ENCODE peak calls at places on chromosomes 7 and 10, in eight cellular contexts. T is AG08395, O is fibroblast of mammary gland, R is GM12865, J is AG20443, W is bronchial epithelial cell, L is mucosa of gallbladder, M is cardiac fibroblast. E is an unnamed sample.

GRCh38 chr7:988426-988911 is 5.5 kb downstream of the CYP2W1 start:
- DNase-seq in R (no peak), M (peak; percentile 52), L (no peak), O (peak; percentile 18), W (no peak), J (no peak), T (no peak), E (peak; percentile 79)

GRCh38 chr7:65233409-65234034 is 140.1 kb upstream of the ZNF92 start:
- DNase-seq in R (no peak), J (no peak), W (peak; percentile 45), T (no peak), M (no peak), O (no peak), L (no peak), E (no peak)

GRCh38 chr7:112428715-112429114 is 21.5 kb upstream of the IFRD1 start:
- DNase-seq in M (no peak), R (no peak), O (no peak), W (no peak), J (no peak), T (no peak), L (no peak), E (no peak)

GRCh38 chr7:148712610-148713330 is 14.1 kb downstream of the CUL1 start:
- DNase-seq in T (no peak), R (peak; percentile 31), W (peak; percentile 45), M (no peak), O (peak; percentile 17), L (no peak), J (no peak), E (no peak)

GRCh38 chr7:74291535-74291934 is 2.3 kb downstream of the CLIP2 start:
- DNase-seq in T (no peak), W (no peak), L (no peak), O (no peak), M (no peak), R (no peak), J (no peak), E (no peak)

GRCh38 chr10:116809528-116810500 is 39.5 kb upstream of the ENO4 start:
- DNase-seq in T (no peak), J (peak; percentile 42), O (peak; percentile 5), W (peak; percentile 42), M (no peak), R (no peak), L (no peak), E (no peak)

GRCh38 chr7:45239486-45239885 is 81.9 kb downstream of the RAMP3 start:
- DNase-seq in W (peak; percentile 79), J (peak; percentile 76), T (peak; percentile 96), O (peak; percentile 76), M (peak; percentile 20), L (no peak), R (no peak), E (no peak)

GRCh38 chr10:77004917-77005564 is 632.6 kb downstream of the KCNMA1 start:
- DNase-seq in R (peak; percentile 26), W (peak; percentile 35), J (peak; percentile 67), L (peak; percentile 23), O (peak; percentile 66), T (peak; percentile 76), M (peak; percentile 74), E (peak; percentile 21)

GRCh38 chr7:85014936-85015335 is 171.9 kb downstream of the SEMA3D start:
- DNase-seq in J (no peak), T (no peak), L (no peak), W (no peak), M (no peak), R (no peak), O (no peak), E (no peak)

GRCh38 chr7:112009081-112009480 is 197.1 kb downstream of the DOCK4 start:
- DNase-seq in W (peak; percentile 62), O (peak; percentile 81), R (peak; percentile 26), L (no peak), T (peak; percentile 13), M (peak; percentile 59), J (no peak), E (no peak)

GRCh38 chr10:125057158-125058001 is 103.0 kb downstream of the CTBP2 start:
- DNase-seq in R (peak; percentile 63), W (peak; percentile 33), T (peak; percentile 84), L (peak; percentile 69), M (peak; percentile 96), O (peak; percentile 99), J (peak; percentile 86), E (peak; percentile 49)

GRCh38 chr7:17298840-17299476 is 506 bp downstream of the AHR start:
- DNase-seq in M (peak; percentile 48), O (no peak), L (peak; percentile 53), R (peak; percentile 61), W (no peak), J (peak; percentile 63), T (peak; percentile 34), E (peak; percentile 50)

GRCh38 chr7:25982684-25983083 is 169.3 kb upstream of the NFE2L3 start:
- DNase-seq in M (no peak), L (no peak), T (no peak), J (no peak), R (no peak), W (no peak), O (no peak), E (no peak)

GRCh38 chr10:70997236-70997635 is 108.9 kb upstream of the PCBD1 start:
- DNase-seq in L (no peak), M (no peak), J (no peak), R (no peak), O (no peak), T (no peak), W (no peak), E (no peak)

GRCh38 chr10:34341473-34341872 is 473.6 kb downstream of the PARD3 start:
- DNase-seq in O (peak; percentile 62), J (peak; percentile 52), W (no peak), M (peak; percentile 17), R (no peak), L (no peak), T (peak; percentile 28), E (no peak)

GRCh38 chr10:62761115-62761514 is 43.4 kb upstream of the ADO start:
- DNase-seq in T (no peak), O (peak; percentile 8), W (no peak), J (no peak), L (no peak), R (no peak), M (no peak), E (no peak)

GRCh38 chr7:120588411-120588810 is 269.5 kb downstream of the TSPAN12 start:
- DNase-seq in J (no peak), M (no peak), O (no peak), W (no peak), T (no peak), R (no peak), L (no peak), E (no peak)

GRCh38 chr10:4130685-4131084 is 345.7 kb upstream of the KLF6 start:
- DNase-seq in M (no peak), O (no peak), J (no peak), W (no peak), L (no peak), T (no peak), R (no peak), E (no peak)

GRCh38 chr7:1593091-1593866 is 23.4 kb upstream of the PSMG3 start:
- DNase-seq in T (no peak), O (no peak), L (no peak), W (no peak), J (no peak), R (peak; percentile 21), M (peak; percentile 9), E (no peak)

GRCh38 chr10:122232781-122233180 is 38.3 kb upstream of the BTBD16 start:
- DNase-seq in R (no peak), M (peak; percentile 91), J (no peak), W (peak; percentile 61), T (no peak), L (no peak), O (peak; percentile 60), E (no peak)

GRCh38 chr7:22387583-22387982 is 30.6 kb upstream of the RAPGEF5 start:
- DNase-seq in M (peak; percentile 7), W (peak; percentile 16), R (no peak), O (peak; percentile 69), L (no peak), J (peak; percentile 70), T (peak; percentile 14), E (no peak)

GRCh38 chr7:1446611-1447032 is 12.6 kb downstream of the MICALL2 start:
- DNase-seq in M (no peak), O (no peak), T (no peak), J (no peak), W (no peak), L (no peak), R (no peak), E (no peak)

GRCh38 chr7:126959649-126960048 is 293.1 kb downstream of the GRM8 start:
- DNase-seq in T (no peak), J (no peak), W (no peak), M (no peak), L (no peak), R (no peak), O (no peak), E (no peak)

GRCh38 chr7:39921505-39922250 is 28.4 kb upstream of the CDK13 start:
- DNase-seq in T (no peak), M (no peak), L (no peak), O (no peak), W (peak; percentile 51), R (no peak), J (no peak), E (no peak)

E was measured in GM20000.